ENCODE peak calls at places on chromosomes 2 and 18, in nine cellular contexts. I, P, D, Z, U, Q, W, J and B are unnamed samples.

GRCh38 chr2:156864230-156864629 is 393.3 kb upstream of the GALNT5 start:
- DNase-seq in Q (peak), W (no peak), I (no peak), P (no peak), U (no peak), J (no peak), Z (no peak), D (no peak), B (no peak)

GRCh38 chr2:231037731-231038482 is 584 bp downstream of the C2orf72 start:
- DNase-seq in D (no peak), U (peak), P (no peak), J (no peak), Z (no peak), I (peak), W (no peak), Q (no peak), B (no peak)

GRCh38 chr2:155841442-155841841 is 491.1 kb downstream of the NR4A2 start:
- DNase-seq in W (no peak), U (no peak), P (no peak), D (no peak), I (no peak), J (no peak), Z (no peak), Q (no peak), B (no peak)

GRCh38 chr18:33317640-33318039 is 122.9 kb downstream of the CCDC178 start:
- DNase-seq in U (no peak), W (no peak), D (no peak), Z (no peak), J (no peak), P (no peak), Q (no peak), I (no peak), B (no peak)

GRCh38 chr18:62728254-62728653 is 12.9 kb downstream of the PHLPP1 start:
- DNase-seq in Q (no peak), I (no peak), Z (no peak), P (no peak), W (no peak), U (no peak), J (no peak), D (no peak), B (no peak)

GRCh38 chr2:98769784-98770183 is 38.9 kb upstream of the MGAT4A start:
- DNase-seq in Z (no peak), I (no peak), W (no peak), U (no peak), P (peak), D (peak), J (no peak), Q (no peak), B (no peak)

GRCh38 chr2:45083175-45083574 is 73.9 kb upstream of the SIX2 start:
- DNase-seq in D (no peak), W (no peak), P (no peak), J (no peak), U (no peak), Z (no peak), I (no peak), Q (no peak), B (no peak)

GRCh38 chr2:120320318-120320851 is 25.6 kb upstream of the INHBB start:
- DNase-seq in J (no peak), I (no peak), Q (peak), P (peak), Z (no peak), U (no peak), W (peak), D (no peak), B (no peak)

GRCh38 chr18:13276530-13277520 is 58.3 kb downstream of the LDLRAD4 start:
- DNase-seq in J (peak), P (no peak), D (no peak), Q (no peak), U (peak), I (no peak), Z (no peak), W (no peak), B (no peak)

GRCh38 chr18:754666-755065 is 42.2 kb upstream of the ENOSF1 start:
- DNase-seq in P (no peak), J (no peak), W (no peak), D (no peak), Q (no peak), Z (no peak), I (no peak), U (no peak), B (no peak)

GRCh38 chr2:50388324-50388723 is 643.6 kb downstream of the NRXN1 start:
- DNase-seq in Z (no peak), I (no peak), Q (no peak), D (no peak), J (no peak), W (no peak), P (no peak), U (no peak), B (no peak)

GRCh38 chr2:84880645-84881521 is at the start of gene TRABD2A:
- DNase-seq in J (peak), P (peak), Q (peak), D (no peak), Z (peak), W (no peak), I (no peak), U (peak), B (no peak)

GRCh38 chr2:84882775-84883550 is 2.1 kb upstream of the TRABD2A start:
- DNase-seq in D (no peak), J (no peak), U (peak), P (no peak), Q (peak), Z (no peak), I (no peak), W (no peak), B (no peak)

GRCh38 chr2:84884396-84884795 is 3.5 kb upstream of the TRABD2A start:
- DNase-seq in U (peak), J (no peak), D (no peak), I (no peak), Z (no peak), W (no peak), P (no peak), Q (no peak), B (no peak)

GRCh38 chr2:84881581-84882414 is 914 bp upstream of the TRABD2A start:
- DNase-seq in Q (peak), W (peak), Z (peak), P (peak), U (peak), D (peak), I (peak), J (peak), B (peak)

GRCh38 chr2:84882415-84882738 is 1.5 kb upstream of the TRABD2A start:
- DNase-seq in Q (no peak), Z (no peak), D (no peak), W (no peak), J (no peak), P (no peak), I (no peak), U (no peak), B (no peak)
- H3K4me3 ChIP-seq in Q (no peak), Z (peak), D (no peak), W (peak), J (peak), P (no peak), I (peak), U (no peak), B (no peak)

GRCh38 chr18:45723921-45724320 is at the start of gene SLC14A1:
- DNase-seq in U (peak), J (no peak), Z (no peak), Q (no peak), I (no peak), P (no peak), W (no peak), D (no peak), B (no peak)
- H3K4me3 ChIP-seq in U (no peak), J (no peak), Z (no peak), Q (peak), I (no peak), P (no peak), W (no peak), D (no peak), B (no peak)

DNA sequence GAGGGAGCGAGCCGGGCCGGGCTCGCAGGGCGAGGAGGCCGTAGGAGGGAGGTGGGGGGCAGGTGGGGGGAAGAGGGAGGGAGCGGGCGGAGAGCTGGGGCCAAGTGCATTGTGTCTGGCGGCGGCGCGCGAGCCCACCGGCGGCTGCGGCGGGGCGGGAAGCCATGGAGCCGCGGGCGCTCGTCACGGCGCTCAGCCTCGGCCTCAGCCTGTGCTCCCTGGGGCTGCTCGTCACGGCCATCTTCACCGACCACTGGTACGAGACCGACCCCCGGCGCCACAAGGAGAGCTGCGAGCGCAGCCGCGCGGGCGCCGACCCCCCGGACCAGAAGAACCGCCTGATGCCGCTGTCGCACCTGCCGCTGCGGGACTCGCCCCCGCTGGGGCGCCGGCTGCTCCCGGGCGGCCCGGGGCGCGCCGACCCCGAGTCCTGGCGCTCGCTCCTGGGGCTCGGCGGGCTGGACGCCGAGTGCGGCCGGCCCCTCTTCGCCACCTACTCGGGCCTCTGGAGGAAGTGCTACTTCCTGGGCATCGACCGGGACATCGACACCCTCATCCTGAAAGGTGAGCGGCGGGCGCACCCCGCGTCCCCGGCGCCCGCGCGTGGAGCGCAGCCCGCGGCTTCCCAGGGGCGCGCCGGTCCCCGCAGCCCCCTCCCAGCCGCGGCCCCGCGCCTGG is at the start of gene TMEM178A:
- DNase-seq in Q (no peak), J (no peak), I (peak), W (no peak), D (no peak), P (peak), U (peak), Z (peak), B (no peak)
- H3K4me3 ChIP-seq in Q (peak), J (peak), I (peak), W (peak), D (peak), P (peak), U (peak), Z (no peak), B (peak)

GRCh38 chr18:9705183-9705864 is 2.8 kb upstream of the RAB31 start:
- DNase-seq in W (peak), J (no peak), Z (no peak), P (no peak), D (no peak), U (no peak), Q (peak), I (no peak), B (no peak)
- H3K4me3 ChIP-seq in W (no peak), J (no peak), Z (no peak), P (no peak), D (no peak), U (no peak), Q (no peak), I (no peak), B (no peak)

DNA sequence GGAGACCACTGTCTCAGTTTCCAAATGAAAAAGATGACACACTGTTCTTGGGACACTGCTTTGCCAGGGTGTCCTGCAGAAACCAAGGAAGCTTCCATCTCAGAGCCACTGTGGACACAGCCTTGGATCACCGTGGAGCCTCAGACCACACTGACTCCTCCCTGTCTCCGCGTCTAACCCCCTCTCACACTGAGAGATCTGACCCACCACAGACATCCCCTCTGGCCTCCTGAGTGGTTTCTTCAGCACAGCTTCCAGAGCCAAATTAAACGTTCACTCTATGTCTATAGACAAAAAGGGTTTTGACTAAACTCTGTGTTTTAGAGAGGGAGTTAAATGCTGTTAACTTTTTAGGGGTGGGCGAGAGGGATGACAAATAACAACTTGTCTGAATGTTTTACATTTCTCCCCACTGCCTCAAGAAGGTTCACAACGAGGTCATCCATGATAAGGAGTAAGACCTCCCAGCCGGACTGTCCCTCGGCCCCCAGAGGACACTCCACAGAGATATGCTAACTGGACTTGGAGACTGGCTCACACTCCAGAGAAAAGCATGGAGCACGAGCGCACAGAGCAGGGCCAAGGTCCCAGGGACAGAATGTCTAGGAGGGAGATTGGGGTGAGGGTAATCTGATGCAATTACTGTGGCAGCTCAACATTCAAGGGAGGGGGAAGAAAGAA is 113.4 kb upstream of the PKDCC start:
- DNase-seq in J (no peak), P (no peak), U (no peak), I (peak), Z (no peak), Q (peak), D (no peak), W (peak), B (no peak)
- H3K4me3 ChIP-seq in J (no peak), P (no peak), U (no peak), I (no peak), Z (no peak), Q (no peak), D (no peak), W (no peak), B (no peak)

DNA sequence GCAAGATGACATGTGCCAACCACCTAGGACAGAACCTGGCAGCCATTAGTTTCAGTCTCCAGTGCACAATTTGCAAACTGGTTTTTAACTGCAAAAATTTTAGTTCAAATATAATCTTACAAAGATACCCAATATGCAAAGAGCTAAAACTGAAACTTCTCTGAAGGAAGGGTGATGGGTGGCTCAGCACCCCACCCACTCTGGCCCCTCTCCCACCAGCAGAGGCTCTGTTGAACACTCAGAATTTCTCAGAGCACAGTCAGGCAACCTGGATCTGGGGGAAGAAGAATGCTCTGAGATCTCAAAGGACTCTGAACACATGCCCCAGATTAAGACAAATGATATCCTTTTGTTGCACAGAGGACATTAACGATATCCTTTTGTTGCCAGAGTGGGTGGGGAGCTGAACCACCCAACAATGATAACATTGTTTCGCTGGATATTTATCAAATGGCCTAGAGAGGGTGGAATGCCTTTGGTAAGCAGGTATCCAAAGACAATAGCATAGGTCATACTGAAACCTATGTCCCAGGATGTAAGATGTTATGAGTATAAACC is 104.7 kb downstream of the LBH start:
- DNase-seq in J (no peak), P (no peak), Q (no peak), D (no peak), U (no peak), Z (peak), W (no peak), I (no peak), B (no peak)
- H3K4me3 ChIP-seq in J (no peak), P (no peak), Q (no peak), D (no peak), U (no peak), Z (peak), W (no peak), I (no peak), B (no peak)

DNA sequence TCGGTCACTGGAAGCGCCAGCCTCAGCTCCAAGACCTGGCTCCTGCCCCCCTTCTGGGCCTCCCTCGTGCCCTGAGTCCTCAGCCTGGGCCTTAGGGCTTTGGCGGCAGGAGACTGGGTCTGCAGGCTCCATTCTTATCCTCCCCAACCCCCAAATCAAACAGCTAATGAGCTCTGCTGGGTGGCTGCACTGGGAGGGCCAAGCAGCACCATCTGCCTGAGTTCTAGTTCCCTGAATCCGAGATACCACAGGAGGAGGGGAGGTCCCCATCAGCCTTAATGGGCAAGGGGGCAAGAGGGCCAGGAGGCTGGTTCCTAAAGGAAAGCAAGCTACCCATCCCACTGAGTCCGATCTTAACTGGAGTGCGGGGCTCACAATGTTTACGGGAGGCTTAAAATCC is 52.9 kb downstream of the FAM178B start:
- DNase-seq in D (no peak), P (no peak), J (no peak), I (no peak), Z (no peak), Q (no peak), W (no peak), U (no peak), B (no peak)
- H3K4me3 ChIP-seq in D (no peak), P (no peak), J (no peak), I (no peak), Z (no peak), Q (no peak), W (no peak), U (no peak), B (no peak)